ENCODE peak calls at places on chromosomes 3 and 15, in eight cellular contexts. R is HCT116, L is OCI-LY7, I is right lobe of liver, T is DND-41, F is adrenal gland, C is mucosa of descending colon, E is astrocyte. D is an unnamed sample.

GRCh38 chr3:128537091-128537703 is 44.2 kb upstream of the GATA2 start:
- DNase-seq in E (no peak), I (no peak), L (no peak), R (no peak), F (no peak), T (no peak), C (no peak), D (no peak)

GRCh38 chr15:78691873-78692421 is 50.9 kb upstream of the CHRNB4 start:
- DNase-seq in I (no peak), T (no peak), R (no peak), L (no peak), C (no peak), E (no peak), F (no peak), D (no peak)

GRCh38 chr3:59802045-59802444 is 752.2 kb upstream of the CFAP20DC start:
- DNase-seq in F (no peak), T (no peak), C (no peak), E (no peak), R (no peak), L (no peak), I (no peak), D (no peak)

GRCh38 chr15:65183847-65184159 is 1.3 kb downstream of the CLPX start:
- DNase-seq in T (no peak), E (no peak), L (no peak), I (no peak), C (no peak), F (no peak), R (no peak), D (no peak)

GRCh38 chr3:98536456-98537017 is 4.8 kb downstream of the GPR15 start:
- DNase-seq in R (no peak), C (no peak), L (peak; percentile 56), E (no peak), I (no peak), F (no peak), T (no peak), D (no peak)

GRCh38 chr3:184154909-184155643 is at the start of gene DVL3:
- DNase-seq in T (peak; percentile 50), C (peak; percentile 83), R (no peak), L (peak; percentile 74), F (peak; percentile 75), I (peak; percentile 84), E (peak; percentile 37), D (peak; percentile 74)

GRCh38 chr3:65922441-65922840 is 116.3 kb downstream of the MAGI1 start:
- DNase-seq in E (peak; percentile 26), F (no peak), C (no peak), R (no peak), I (no peak), L (no peak), T (no peak), D (no peak)

GRCh38 chr3:23263796-23264195 is 60.7 kb downstream of the UBE2E2 start:
- DNase-seq in C (no peak), R (no peak), T (no peak), I (no peak), E (peak; percentile 78), F (no peak), L (no peak), D (no peak)

GRCh38 chr15:73571346-73571745 is 61.8 kb downstream of the NPTN start:
- DNase-seq in E (no peak), L (no peak), F (no peak), I (no peak), R (no peak), T (no peak), C (peak; percentile 45), D (no peak)

GRCh38 chr3:187293514-187293870 is 2.0 kb upstream of the MASP1 start:
- DNase-seq in R (no peak), I (no peak), F (no peak), C (no peak), T (no peak), L (no peak), E (no peak), D (no peak)

GRCh38 chr3:42664443-42664814 is 10.9 kb downstream of the ZBTB47 start:
- DNase-seq in L (no peak), F (peak; percentile 50), C (no peak), R (no peak), T (no peak), I (no peak), E (no peak), D (no peak)

GRCh38 chr15:50884583-50884982 is 23.9 kb upstream of the AP4E1 start:
- DNase-seq in L (no peak), C (no peak), T (no peak), R (no peak), I (no peak), F (no peak), E (peak; percentile 50), D (no peak)

GRCh38 chr15:79593119-79593869 is 161.2 kb downstream of the MINAR1 start:
- DNase-seq in F (no peak), C (no peak), R (no peak), E (no peak), I (no peak), L (peak; percentile 4), T (no peak), D (no peak)

GRCh38 chr15:83565553-83566159 is 88.3 kb upstream of the ADAMTSL3 start:
- DNase-seq in R (peak; percentile 37), T (no peak), F (no peak), E (no peak), L (peak; percentile 16), C (no peak), I (no peak), D (peak; percentile 53)

GRCh38 chr15:32909431-32909830 is 191.6 kb downstream of the GREM1 start:
- DNase-seq in F (no peak), E (peak; percentile 44), C (no peak), T (no peak), R (no peak), I (no peak), L (peak; percentile 59), D (no peak)

GRCh38 chr3:189961525-189962161 is 159.1 kb downstream of the P3H2 start:
- DNase-seq in I (peak; percentile 65), R (peak; percentile 75), T (peak; percentile 67), C (peak; percentile 75), F (peak; percentile 95), E (peak; percentile 63), L (peak; percentile 60), D (peak; percentile 71)

GRCh38 chr3:127196466-127197299 is 3.8 kb downstream of the PRR23E start:
- DNase-seq in E (no peak), I (peak; percentile 44), T (no peak), C (no peak), R (no peak), L (no peak), F (peak; percentile 28), D (no peak)

GRCh38 chr3:53357457-53357856 is 10.1 kb upstream of the DCP1A start:
- DNase-seq in F (no peak), C (no peak), I (no peak), L (no peak), R (no peak), T (no peak), E (no peak), D (no peak)

GRCh38 chr3:107662586-107662985 is 139.8 kb downstream of the BBX start:
- DNase-seq in T (no peak), C (no peak), E (no peak), L (no peak), R (no peak), F (no peak), I (no peak), D (no peak)
- H3K4me3 ChIP-seq in T (no peak overlapping the region), C (no peak overlapping the region), E (no peak overlapping the region), L (no peak overlapping the region), R (no peak overlapping the region), F (no peak overlapping the region), I (no peak overlapping the region), D (no peak overlapping the region)

GRCh38 chr15:25185156-25185710 is 230.4 kb downstream of the SNRPN start:
- DNase-seq in R (no peak), F (no peak), I (peak; percentile 24), T (no peak), E (no peak), C (no peak), L (no peak), D (no peak)

GRCh38 chr15:25182098-25182478 is 227.3 kb downstream of the SNRPN start:
- DNase-seq in I (no peak), F (no peak), R (no peak), L (no peak), T (no peak), C (peak; percentile 3), E (no peak), D (no peak)

GRCh38 chr15:25184356-25185155 is 229.8 kb downstream of the SNRPN start:
- DNase-seq in C (no peak), R (no peak), F (no peak), L (no peak), E (no peak), I (peak; percentile 27), T (no peak), D (no peak)

GRCh38 chr15:25182736-25183445 is 228.1 kb downstream of the SNRPN start:
- DNase-seq in T (no peak), R (no peak), C (peak; percentile 6), E (no peak), L (no peak), I (peak; percentile 32), F (no peak), D (no peak)

GRCh38 chr15:25183581-25184330 is 229.0 kb downstream of the SNRPN start:
- DNase-seq in F (peak; percentile 1), E (no peak), I (peak; percentile 39), C (peak; percentile 5), T (no peak), R (no peak), L (no peak), D (no peak)
- H3K9me3 ChIP-seq in F (no peaks in the 10 kb centered on the region), E (peaks cover 20% of the 10 kb centered on the region), I (no peaks in the 10 kb centered on the region), C (peaks cover 99% of the 10 kb centered on the region), T (peaks cover 45% of the 10 kb centered on the region), R (no peaks in the 10 kb centered on the region), L (no peaks in the 10 kb centered on the region), D (peaks cover 2% of the 10 kb centered on the region)

GRCh38 chr15:28918141-28918983 is 32.6 kb downstream of the APBA2 start:
- DNase-seq in C (no peak), E (no peak), T (no peak), L (no peak), F (no peak), R (peak; percentile 63), I (no peak), D (no peak)
- H3K4me1 ChIP-seq in C (no peaks in the 10 kb centered on the region), E (no peaks in the 10 kb centered on the region), T (no peaks in the 10 kb centered on the region), L (no peaks in the 10 kb centered on the region), F (no peaks in the 10 kb centered on the region), R (peaks cover 13% of the 10 kb centered on the region), I (no peaks in the 10 kb centered on the region), D (no peaks in the 10 kb centered on the region)

DNA sequence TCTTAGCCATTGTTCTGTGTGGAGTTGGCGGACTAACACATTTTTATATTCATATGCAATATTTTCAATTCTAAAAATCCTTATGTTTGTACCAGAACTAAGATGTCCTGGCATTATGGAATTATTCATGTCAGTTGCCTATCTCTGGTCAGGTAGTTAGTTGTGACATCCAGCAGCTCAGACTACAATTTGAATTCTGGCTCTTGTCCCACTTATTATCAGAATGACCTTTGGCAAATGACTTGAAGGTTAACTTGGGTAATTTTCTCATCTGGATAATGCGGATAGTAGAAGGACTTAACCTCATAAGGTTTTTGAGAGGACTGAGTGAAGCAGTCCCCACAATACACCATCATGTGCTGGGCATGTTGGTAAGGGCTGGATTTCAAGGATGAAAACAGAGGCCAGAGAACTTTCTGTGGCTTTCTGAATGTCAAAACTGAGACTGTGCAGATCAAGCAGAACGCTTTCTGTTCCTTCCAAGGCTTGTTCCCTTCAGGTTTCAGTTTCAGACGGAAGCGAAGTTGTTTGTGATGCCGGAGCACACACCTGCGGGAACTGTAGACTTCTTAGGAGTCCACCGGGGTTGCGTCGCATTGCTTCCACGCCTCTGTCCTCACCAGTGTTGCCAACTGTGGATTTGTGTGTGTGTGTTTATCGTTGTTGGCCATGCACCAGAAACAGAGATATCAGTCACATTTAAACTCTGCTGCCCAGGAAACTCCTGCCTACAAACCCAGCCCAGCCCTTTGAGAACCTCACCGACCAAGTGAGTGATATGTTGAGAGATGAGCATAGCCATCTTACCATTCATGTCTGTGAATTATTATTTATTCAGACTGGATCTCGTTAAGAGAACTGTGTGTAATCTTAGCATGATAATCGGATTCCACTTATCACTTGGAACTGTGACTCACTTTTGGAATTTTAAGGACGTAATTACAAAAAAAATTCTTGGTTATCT is 76.0 kb downstream of the PTPRG start:
- DNase-seq in T (no peak), F (peak; percentile 75), I (peak; percentile 70), C (peak; percentile 73), L (peak; percentile 83), R (no peak), E (peak; percentile 55), D (peak; percentile 16)
- H3K4me3 ChIP-seq in T (no peak overlapping the region), F (no peak overlapping the region), I (peak overlapping the region; percentile 42), C (no peak overlapping the region), L (peak overlapping the region; percentile 30), R (no peak overlapping the region), E (no peak overlapping the region), D (no peak overlapping the region)

D was measured in HAP-1.